ENCODE peak calls at places on chromosomes 3 and 15, in nine cellular contexts. One of them, this sample, is unnamed. For H3K4me1, the result is how much of the 10 kb centered on the place peaks cover.

GRCh38 chr3:198088421-198088955 is 128.5 kb downstream of the LMLN start:
- DNase-seq in small intestine: no peak
- DNase-seq in IMR-90: no peak
- DNase-seq in keratinocyte: no peak
- DNase-seq in adrenal gland: no peak
- DNase-seq in CD4-positive, CD25-positive, alpha-beta regulatory T cell: no peak
- DNase-seq in left lung: no peak
- DNase-seq in transverse colon: no peak
- DNase-seq in Panc1: no peak
- DNase-seq in this sample: no peak

GRCh38 chr3:63557912-63558311 is 94.6 kb upstream of the SNTN start:
- DNase-seq in small intestine: no peak
- DNase-seq in IMR-90: no peak
- DNase-seq in keratinocyte: no peak
- DNase-seq in adrenal gland: no peak
- DNase-seq in CD4-positive, CD25-positive, alpha-beta regulatory T cell: no peak
- DNase-seq in left lung: no peak
- DNase-seq in transverse colon: no peak
- DNase-seq in Panc1: no peak
- DNase-seq in this sample: no peak

GRCh38 chr3:182413061-182413460 is 380.2 kb upstream of the ATP11B start:
- DNase-seq in small intestine: no peak
- DNase-seq in IMR-90: no peak
- DNase-seq in keratinocyte: no peak
- DNase-seq in adrenal gland: no peak
- DNase-seq in CD4-positive, CD25-positive, alpha-beta regulatory T cell: no peak
- DNase-seq in left lung: no peak
- DNase-seq in transverse colon: no peak
- DNase-seq in Panc1: no peak
- DNase-seq in this sample: no peak

GRCh38 chr3:19866751-19867347 is 67.2 kb downstream of the EFHB start:
- DNase-seq in small intestine: peak
- DNase-seq in IMR-90: peak
- DNase-seq in keratinocyte: no peak
- DNase-seq in adrenal gland: peak
- DNase-seq in CD4-positive, CD25-positive, alpha-beta regulatory T cell: no peak
- DNase-seq in left lung: no peak
- DNase-seq in transverse colon: peak
- DNase-seq in Panc1: peak
- DNase-seq in this sample: no peak

GRCh38 chr3:50168388-50168787 is 13.3 kb downstream of the SEMA3F start:
- DNase-seq in small intestine: no peak
- DNase-seq in IMR-90: no peak
- DNase-seq in keratinocyte: no peak
- DNase-seq in adrenal gland: no peak
- DNase-seq in CD4-positive, CD25-positive, alpha-beta regulatory T cell: no peak
- DNase-seq in left lung: no peak
- DNase-seq in transverse colon: no peak
- DNase-seq in Panc1: no peak
- DNase-seq in this sample: no peak

GRCh38 chr3:52851348-52851747 is 16.5 kb upstream of the MUSTN1 start:
- DNase-seq in small intestine: peak
- DNase-seq in IMR-90: peak
- DNase-seq in keratinocyte: no peak
- DNase-seq in adrenal gland: no peak
- DNase-seq in CD4-positive, CD25-positive, alpha-beta regulatory T cell: no peak
- DNase-seq in left lung: no peak
- DNase-seq in transverse colon: no peak
- DNase-seq in Panc1: peak
- DNase-seq in this sample: no peak

GRCh38 chr3:125318859-125319258 is 56.3 kb downstream of the ZNF148 start:
- DNase-seq in small intestine: no peak
- DNase-seq in IMR-90: no peak
- DNase-seq in keratinocyte: no peak
- DNase-seq in adrenal gland: no peak
- DNase-seq in CD4-positive, CD25-positive, alpha-beta regulatory T cell: no peak
- DNase-seq in left lung: no peak
- DNase-seq in transverse colon: no peak
- DNase-seq in Panc1: no peak
- DNase-seq in this sample: no peak

GRCh38 chr15:36688310-36689102 is 109.1 kb downstream of the CDIN1 start:
- DNase-seq in small intestine: no peak
- DNase-seq in IMR-90: peak
- DNase-seq in keratinocyte: no peak
- DNase-seq in adrenal gland: no peak
- DNase-seq in CD4-positive, CD25-positive, alpha-beta regulatory T cell: no peak
- DNase-seq in left lung: no peak
- DNase-seq in transverse colon: no peak
- DNase-seq in Panc1: no peak
- DNase-seq in this sample: no peak

GRCh38 chr3:31533169-31533870 is 595 bp downstream of the STT3B start:
- DNase-seq in small intestine: peak
- DNase-seq in IMR-90: peak
- DNase-seq in keratinocyte: no peak
- DNase-seq in adrenal gland: peak
- DNase-seq in CD4-positive, CD25-positive, alpha-beta regulatory T cell: peak
- DNase-seq in left lung: peak
- DNase-seq in transverse colon: peak
- DNase-seq in Panc1: no peak
- DNase-seq in this sample: peak

GRCh38 chr15:93428807-93429351 is 339.9 kb upstream of the RGMA start:
- DNase-seq in small intestine: no peak
- DNase-seq in IMR-90: no peak
- DNase-seq in keratinocyte: peak
- DNase-seq in adrenal gland: no peak
- DNase-seq in CD4-positive, CD25-positive, alpha-beta regulatory T cell: no peak
- DNase-seq in left lung: no peak
- DNase-seq in transverse colon: no peak
- DNase-seq in Panc1: no peak
- DNase-seq in this sample: no peak

GRCh38 chr3:184655597-184655996 is 56.3 kb downstream of the MAGEF1 start:
- DNase-seq in small intestine: no peak
- DNase-seq in IMR-90: no peak
- DNase-seq in keratinocyte: no peak
- DNase-seq in adrenal gland: no peak
- DNase-seq in CD4-positive, CD25-positive, alpha-beta regulatory T cell: no peak
- DNase-seq in left lung: no peak
- DNase-seq in transverse colon: no peak
- DNase-seq in Panc1: no peak
- DNase-seq in this sample: no peak

GRCh38 chr3:184648726-184649125 is 63.1 kb downstream of the MAGEF1 start:
- DNase-seq in small intestine: no peak
- DNase-seq in IMR-90: no peak
- DNase-seq in keratinocyte: no peak
- DNase-seq in adrenal gland: no peak
- DNase-seq in CD4-positive, CD25-positive, alpha-beta regulatory T cell: no peak
- DNase-seq in left lung: no peak
- DNase-seq in transverse colon: no peak
- DNase-seq in Panc1: no peak
- DNase-seq in this sample: no peak

GRCh38 chr3:184651945-184652344 is 59.9 kb downstream of the MAGEF1 start:
- DNase-seq in small intestine: peak
- DNase-seq in IMR-90: no peak
- DNase-seq in keratinocyte: peak
- DNase-seq in adrenal gland: no peak
- DNase-seq in CD4-positive, CD25-positive, alpha-beta regulatory T cell: no peak
- DNase-seq in left lung: no peak
- DNase-seq in transverse colon: no peak
- DNase-seq in Panc1: no peak
- DNase-seq in this sample: no peak

GRCh38 chr3:184654375-184654774 is 57.5 kb downstream of the MAGEF1 start:
- DNase-seq in small intestine: no peak
- DNase-seq in IMR-90: no peak
- DNase-seq in keratinocyte: no peak
- DNase-seq in adrenal gland: no peak
- DNase-seq in CD4-positive, CD25-positive, alpha-beta regulatory T cell: no peak
- DNase-seq in left lung: no peak
- DNase-seq in transverse colon: no peak
- DNase-seq in Panc1: no peak
- DNase-seq in this sample: no peak

DNA sequence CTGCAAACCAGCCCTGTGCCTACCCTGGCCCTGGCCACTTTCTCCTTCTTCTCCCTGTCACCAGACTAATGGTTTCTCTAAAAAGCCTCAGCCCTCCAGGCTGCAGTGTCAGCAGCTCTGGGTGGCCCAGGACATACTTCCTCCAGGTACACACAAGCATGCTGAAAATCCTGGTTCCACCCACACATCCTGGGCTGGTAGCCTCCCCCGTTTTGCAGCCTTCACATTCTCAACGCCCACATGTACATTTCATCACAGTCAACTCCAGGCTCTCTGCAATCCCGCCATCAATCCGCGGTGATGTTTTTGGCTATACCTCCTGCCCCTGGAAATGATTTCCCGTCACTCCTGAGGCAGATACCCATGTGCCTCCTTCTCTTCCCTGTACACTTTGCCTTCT is 59.4 kb downstream of the MAGEF1 start:
- DNase-seq in small intestine: no peak
- DNase-seq in IMR-90: no peak
- DNase-seq in keratinocyte: peak
- DNase-seq in adrenal gland: no peak
- DNase-seq in CD4-positive, CD25-positive, alpha-beta regulatory T cell: no peak
- DNase-seq in left lung: no peak
- DNase-seq in transverse colon: no peak
- DNase-seq in Panc1: no peak
- DNase-seq in this sample: no peak
- H3K27ac ChIP-seq in small intestine: no peak
- H3K27ac ChIP-seq in IMR-90: no peak
- H3K27ac ChIP-seq in keratinocyte: peak
- H3K27ac ChIP-seq in adrenal gland: no peak
- H3K27ac ChIP-seq in CD4-positive, CD25-positive, alpha-beta regulatory T cell: no peak
- H3K27ac ChIP-seq in left lung: no peak
- H3K27ac ChIP-seq in transverse colon: no peak
- H3K27ac ChIP-seq in Panc1: no peak
- H3K27ac ChIP-seq in this sample: no peak

GRCh38 chr15:60009124-60009523 is 5.0 kb downstream of the FOXB1 start:
- DNase-seq in small intestine: peak
- DNase-seq in IMR-90: no peak
- DNase-seq in keratinocyte: no peak
- DNase-seq in adrenal gland: no peak
- DNase-seq in CD4-positive, CD25-positive, alpha-beta regulatory T cell: no peak
- DNase-seq in left lung: no peak
- DNase-seq in transverse colon: no peak
- DNase-seq in Panc1: no peak
- DNase-seq in this sample: no peak
- H3K4me1 ChIP-seq in small intestine: under half
- H3K4me1 ChIP-seq in IMR-90: under half
- H3K4me1 ChIP-seq in keratinocyte: under half
- H3K4me1 ChIP-seq in adrenal gland: under half
- H3K4me1 ChIP-seq in CD4-positive, CD25-positive, alpha-beta regulatory T cell: under half
- H3K4me1 ChIP-seq in left lung: under half
- H3K4me1 ChIP-seq in transverse colon: under half
- H3K4me1 ChIP-seq in Panc1: under half
- H3K4me1 ChIP-seq in this sample: under half

GRCh38 chr3:149058602-149059001 is 27.7 kb downstream of the HLTF start:
- DNase-seq in small intestine: no peak
- DNase-seq in IMR-90: no peak
- DNase-seq in keratinocyte: no peak
- DNase-seq in adrenal gland: no peak
- DNase-seq in CD4-positive, CD25-positive, alpha-beta regulatory T cell: no peak
- DNase-seq in left lung: no peak
- DNase-seq in transverse colon: no peak
- DNase-seq in Panc1: no peak
- DNase-seq in this sample: no peak
- H3K4me3 ChIP-seq in small intestine: no peak
- H3K4me3 ChIP-seq in IMR-90: no peak
- H3K4me3 ChIP-seq in keratinocyte: no peak
- H3K4me3 ChIP-seq in adrenal gland: no peak
- H3K4me3 ChIP-seq in CD4-positive, CD25-positive, alpha-beta regulatory T cell: no peak
- H3K4me3 ChIP-seq in left lung: no peak
- H3K4me3 ChIP-seq in transverse colon: no peak
- H3K4me3 ChIP-seq in Panc1: no peak
- H3K4me3 ChIP-seq in this sample: no peak

DNA sequence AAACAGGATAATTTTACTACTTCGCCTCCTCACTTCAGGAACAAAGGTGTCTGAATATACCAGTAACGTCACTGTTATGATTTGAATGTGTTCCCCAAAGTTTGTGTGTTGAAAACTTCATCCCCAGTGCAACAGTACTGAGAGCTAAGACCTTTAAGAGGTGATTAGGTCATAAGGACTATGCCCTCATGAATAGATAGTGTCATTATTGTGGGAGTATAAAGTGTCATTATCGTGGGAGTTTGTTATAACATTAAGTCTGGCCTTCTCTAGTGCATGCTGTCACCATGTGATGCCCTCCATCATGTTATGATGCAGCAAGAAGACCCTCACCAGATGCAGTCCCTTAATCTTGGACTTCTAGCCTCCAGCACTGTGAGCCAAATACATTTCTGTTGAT is 53.7 kb upstream of the TLE3 start:
- DNase-seq in small intestine: peak
- DNase-seq in IMR-90: no peak
- DNase-seq in keratinocyte: no peak
- DNase-seq in adrenal gland: no peak
- DNase-seq in CD4-positive, CD25-positive, alpha-beta regulatory T cell: no peak
- DNase-seq in left lung: no peak
- DNase-seq in transverse colon: no peak
- DNase-seq in Panc1: no peak
- DNase-seq in this sample: no peak
- H3K27ac ChIP-seq in small intestine: peak
- H3K27ac ChIP-seq in IMR-90: no peak
- H3K27ac ChIP-seq in keratinocyte: no peak
- H3K27ac ChIP-seq in adrenal gland: no peak
- H3K27ac ChIP-seq in CD4-positive, CD25-positive, alpha-beta regulatory T cell: no peak
- H3K27ac ChIP-seq in left lung: no peak
- H3K27ac ChIP-seq in transverse colon: peak
- H3K27ac ChIP-seq in Panc1: peak
- H3K27ac ChIP-seq in this sample: no peak

GRCh38 chr3:39149059-39149455 is 4.3 kb downstream of the CSRNP1 start:
- DNase-seq in small intestine: no peak
- DNase-seq in IMR-90: no peak
- DNase-seq in keratinocyte: no peak
- DNase-seq in adrenal gland: no peak
- DNase-seq in CD4-positive, CD25-positive, alpha-beta regulatory T cell: no peak
- DNase-seq in left lung: no peak
- DNase-seq in transverse colon: no peak
- DNase-seq in Panc1: no peak
- DNase-seq in this sample: no peak
- H3K4me1 ChIP-seq in small intestine: under half
- H3K4me1 ChIP-seq in IMR-90: half or more
- H3K4me1 ChIP-seq in keratinocyte: half or more
- H3K4me1 ChIP-seq in adrenal gland: half or more
- H3K4me1 ChIP-seq in CD4-positive, CD25-positive, alpha-beta regulatory T cell: half or more
- H3K4me1 ChIP-seq in left lung: half or more
- H3K4me1 ChIP-seq in transverse colon: half or more
- H3K4me1 ChIP-seq in Panc1: half or more
- H3K4me1 ChIP-seq in this sample: half or more